ENCODE peak calls at places on chromosomes 6 and 20, in six cellular contexts. One of them, this sample, is unnamed.

GRCh38 chr20:5078399-5078958 is 41.3 kb downstream of the PCNA start:
- DNase-seq in ovary: peak; percentile 29
- DNase-seq in HEK293T: no peak
- DNase-seq in NCI-H446 treated with DMSO at 0.1 percent for 48 hours: no peak
- DNase-seq in GM04504: no peak
- DNase-seq in RCC 7860: no peak
- DNase-seq in this sample: no peak

GRCh38 chr6:21831531-21832291 is 238.2 kb downstream of the SOX4 start:
- DNase-seq in NCI-H446 treated with DMSO at 0.1 percent for 48 hours: no peak
- DNase-seq in HEK293T: no peak
- DNase-seq in GM04504: peak; percentile 41
- DNase-seq in RCC 7860: peak; percentile 69
- DNase-seq in ovary: no peak
- DNase-seq in this sample: peak; percentile 93

GRCh38 chr20:21360686-21361085 is 36.6 kb downstream of the NKX2-4 start:
- DNase-seq in GM04504: no peak
- DNase-seq in NCI-H446 treated with DMSO at 0.1 percent for 48 hours: no peak
- DNase-seq in RCC 7860: no peak
- DNase-seq in HEK293T: no peak
- DNase-seq in ovary: no peak
- DNase-seq in this sample: no peak

GRCh38 chr6:149499066-149499465 is 14.3 kb upstream of the ZC3H12D start:
- DNase-seq in HEK293T: no peak
- DNase-seq in RCC 7860: no peak
- DNase-seq in ovary: no peak
- DNase-seq in NCI-H446 treated with DMSO at 0.1 percent for 48 hours: peak; percentile 56
- DNase-seq in GM04504: peak; percentile 39
- DNase-seq in this sample: peak; percentile 75

GRCh38 chr20:24684421-24684871 is 215.0 kb downstream of the SYNDIG1 start:
- DNase-seq in NCI-H446 treated with DMSO at 0.1 percent for 48 hours: no peak
- DNase-seq in ovary: no peak
- DNase-seq in HEK293T: no peak
- DNase-seq in RCC 7860: no peak
- DNase-seq in GM04504: no peak
- DNase-seq in this sample: no peak

GRCh38 chr6:31477521-31477920 is 20.4 kb upstream of the MICB start:
- DNase-seq in RCC 7860: no peak
- DNase-seq in ovary: no peak
- DNase-seq in GM04504: no peak
- DNase-seq in NCI-H446 treated with DMSO at 0.1 percent for 48 hours: no peak
- DNase-seq in HEK293T: no peak
- DNase-seq in this sample: no peak

GRCh38 chr6:24385536-24386269 is 17.0 kb upstream of the MRS2 start:
- DNase-seq in NCI-H446 treated with DMSO at 0.1 percent for 48 hours: no peak
- DNase-seq in HEK293T: no peak
- DNase-seq in ovary: no peak
- DNase-seq in RCC 7860: peak; percentile 49
- DNase-seq in GM04504: no peak
- DNase-seq in this sample: no peak

GRCh38 chr6:129510930-129511329 is 199.0 kb downstream of the ARHGAP18 start:
- DNase-seq in NCI-H446 treated with DMSO at 0.1 percent for 48 hours: no peak
- DNase-seq in ovary: no peak
- DNase-seq in GM04504: no peak
- DNase-seq in HEK293T: no peak
- DNase-seq in RCC 7860: no peak
- DNase-seq in this sample: no peak

GRCh38 chr6:89566930-89567634 is 71.5 kb downstream of the LYRM2 start:
- DNase-seq in GM04504: no peak
- DNase-seq in RCC 7860: no peak
- DNase-seq in HEK293T: no peak
- DNase-seq in ovary: no peak
- DNase-seq in NCI-H446 treated with DMSO at 0.1 percent for 48 hours: no peak
- DNase-seq in this sample: peak; percentile 13

GRCh38 chr6:50816115-50816675 is 2.5 kb upstream of the TFAP2B start:
- DNase-seq in HEK293T: peak; percentile 55
- DNase-seq in ovary: peak; percentile 23
- DNase-seq in RCC 7860: peak; percentile 47
- DNase-seq in NCI-H446 treated with DMSO at 0.1 percent for 48 hours: peak; percentile 2
- DNase-seq in GM04504: no peak
- DNase-seq in this sample: peak; percentile 66

GRCh38 chr6:164414695-164415094 is 894.7 kb downstream of the C6orf118 start:
- DNase-seq in NCI-H446 treated with DMSO at 0.1 percent for 48 hours: no peak
- DNase-seq in HEK293T: no peak
- DNase-seq in ovary: no peak
- DNase-seq in RCC 7860: no peak
- DNase-seq in GM04504: no peak
- DNase-seq in this sample: no peak

GRCh38 chr20:24566656-24567055 is 97.2 kb downstream of the SYNDIG1 start:
- DNase-seq in GM04504: no peak
- DNase-seq in ovary: no peak
- DNase-seq in RCC 7860: no peak
- DNase-seq in HEK293T: no peak
- DNase-seq in NCI-H446 treated with DMSO at 0.1 percent for 48 hours: no peak
- DNase-seq in this sample: no peak

GRCh38 chr6:109336221-109336955 is 45.9 kb downstream of the CD164 start:
- DNase-seq in GM04504: no peak
- DNase-seq in NCI-H446 treated with DMSO at 0.1 percent for 48 hours: no peak
- DNase-seq in HEK293T: no peak
- DNase-seq in ovary: no peak
- DNase-seq in RCC 7860: no peak
- DNase-seq in this sample: peak; percentile 12

GRCh38 chr20:14331671-14332070 is 5.7 kb downstream of the FLRT3 start:
- DNase-seq in HEK293T: no peak
- DNase-seq in NCI-H446 treated with DMSO at 0.1 percent for 48 hours: no peak
- DNase-seq in RCC 7860: no peak
- DNase-seq in ovary: no peak
- DNase-seq in GM04504: no peak
- DNase-seq in this sample: no peak

This sample was measured in astrocyte of the cerebellum.